ENCODE peak calls at places on chromosomes 7 and 10, in six cellular contexts. J is body of pancreas, T is epithelial cell of proximal tubule, G is psoas muscle, W is mammary epithelial cell, B is IMR-90. P is an unnamed sample.

GRCh38 chr10:98852686-98853085 is 383.0 kb downstream of the HPSE2 start:
- DNase-seq in J (no peak), T (no peak), G (no peak), W (no peak), B (peak), P (no peak)

GRCh38 chr7:122546496-122546895 is 152.4 kb downstream of the RNF133 start:
- DNase-seq in J (no peak), T (no peak), G (peak), W (no peak), B (no peak), P (no peak)

GRCh38 chr7:51224811-51225581 is 91.6 kb downstream of the COBL start:
- DNase-seq in J (peak), T (peak), G (no peak), W (peak), B (no peak), P (no peak)

GRCh38 chr10:114252883-114253282 is 13.8 kb downstream of the VWA2 start:
- DNase-seq in J (no peak), T (no peak), G (no peak), W (no peak), B (no peak), P (no peak)

GRCh38 chr10:102675887-102676616 is 31.8 kb downstream of the TRIM8 start:
- DNase-seq in J (peak), T (peak), G (no peak), W (peak), B (peak), P (peak)

GRCh38 chr10:35011771-35012191 is 78.4 kb downstream of the CUL2 start:
- DNase-seq in J (no peak), T (no peak), G (no peak), W (peak), B (peak), P (no peak)

GRCh38 chr7:26910221-26910620 is 45.8 kb upstream of the SKAP2 start:
- DNase-seq in J (peak), T (peak), G (no peak), W (peak), B (peak), P (no peak)

GRCh38 chr7:116097365-116098009 is 66.9 kb upstream of the TFEC start:
- DNase-seq in J (no peak), T (peak), G (no peak), W (peak), B (peak), P (peak)

GRCh38 chr7:469591-469961 is 50.1 kb downstream of the PDGFA start:
- DNase-seq in J (no peak), T (no peak), G (no peak), W (no peak), B (no peak), P (no peak)

GRCh38 chr10:115093776-115094361 is 704 bp downstream of the ATRNL1 start:
- DNase-seq in J (peak), T (no peak), G (no peak), W (peak), B (no peak), P (no peak)

GRCh38 chr7:133540096-133540860 is 287.4 kb downstream of the EXOC4 start:
- DNase-seq in J (no peak), T (no peak), G (no peak), W (no peak), B (no peak), P (no peak)

GRCh38 chr7:108178393-108178792 is 48.2 kb upstream of the LAMB4 start:
- DNase-seq in J (peak), T (no peak), G (no peak), W (peak), B (no peak), P (no peak)

GRCh38 chr7:54769203-54769602 is 10.2 kb upstream of the SEC61G start:
- DNase-seq in J (no peak), T (no peak), G (no peak), W (no peak), B (peak), P (no peak)

GRCh38 chr10:132851451-132851850 is 65.5 kb upstream of the NKX6-2 start:
- DNase-seq in J (no peak), T (no peak), G (no peak), W (no peak), B (no peak), P (no peak)
- TF ChIP-seq CTCF in J (no peak), T (no peak), G (no peak), W (no peak), B (no peak), P (no peak)

DNA sequence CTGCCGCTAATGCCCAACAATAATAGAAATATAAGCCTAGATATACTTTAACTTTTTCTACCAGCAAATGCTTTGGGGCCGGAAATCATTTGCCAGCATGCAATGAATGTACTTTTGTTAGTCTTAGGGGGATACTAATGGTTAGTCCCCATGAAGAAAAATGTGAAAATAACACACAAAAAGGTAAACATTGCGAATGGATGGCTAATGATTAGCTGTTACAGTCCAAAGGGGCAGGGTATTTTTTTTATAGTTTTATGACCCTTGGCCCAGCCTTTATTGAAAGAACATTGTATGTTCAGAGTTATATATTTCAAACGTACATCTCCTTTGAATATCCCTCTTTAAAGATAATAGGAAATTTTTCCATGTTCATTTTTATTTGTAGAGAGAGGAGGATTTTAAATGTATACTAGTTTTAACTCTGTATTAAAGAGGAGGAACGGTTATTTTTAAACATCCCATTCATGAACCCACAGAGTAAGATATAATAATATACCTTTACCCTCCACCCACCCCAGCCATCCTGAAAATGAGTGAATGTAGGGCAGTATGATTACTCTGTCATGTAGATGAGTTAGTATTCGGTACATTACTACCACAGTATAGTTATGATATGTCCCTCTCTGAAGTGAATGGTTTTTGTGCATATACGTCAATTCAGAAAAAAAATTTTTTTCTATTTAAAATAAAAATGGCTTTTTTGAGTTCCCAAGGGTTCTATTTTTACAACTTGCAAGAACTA is 63.6 kb downstream of the ARID5B start:
- DNase-seq in J (no peak), T (no peak), G (no peak), W (no peak), B (no peak), P (no peak)
- H3K4me3 ChIP-seq in J (no peak), T (no peak), G (no peak), W (no peak), B (no peak), P (no peak)

DNA sequence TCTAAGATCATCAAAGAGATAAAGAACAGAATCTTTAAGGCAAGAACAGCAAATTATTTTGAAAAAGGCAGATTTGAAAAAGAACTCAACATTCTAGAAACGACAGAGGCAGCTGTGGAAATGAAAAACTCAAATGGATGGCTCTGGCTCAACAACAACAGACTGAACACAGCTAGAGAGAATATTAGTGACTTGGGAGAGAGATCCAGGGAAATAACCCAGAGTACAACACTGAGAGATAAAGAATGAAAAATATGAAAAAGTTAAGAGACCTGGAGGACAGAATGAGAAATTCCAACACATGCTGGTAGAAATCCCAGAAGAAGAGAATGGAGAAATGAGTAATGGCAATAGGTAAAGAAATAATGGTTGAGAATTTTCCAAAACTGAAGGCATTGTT is 17.9 kb upstream of the ZNF777 start:
- DNase-seq in J (no peak), T (no peak), G (no peak), W (no peak), B (no peak), P (no peak)
- TF ChIP-seq CTCF in J (no peak), T (no peak), G (no peak), W (no peak), B (no peak), P (no peak)

GRCh38 chr10:132397036-132397541 is at the start of gene PWWP2B:
- DNase-seq in J (no peak), T (no peak), G (peak), W (no peak), B (peak), P (no peak)

GRCh38 chr10:132400041-132400546 is 3.1 kb downstream of the PWWP2B start:
- DNase-seq in J (peak), T (no peak), G (peak), W (no peak), B (no peak), P (no peak)

GRCh38 chr10:132399117-132400035 is 2.4 kb downstream of the PWWP2B start:
- DNase-seq in J (peak), T (no peak), G (peak), W (no peak), B (no peak), P (no peak)

GRCh38 chr10:132397671-132398565 is 918 bp downstream of the PWWP2B start:
- DNase-seq in J (peak), T (no peak), G (peak), W (peak), B (peak), P (no peak)

DNA sequence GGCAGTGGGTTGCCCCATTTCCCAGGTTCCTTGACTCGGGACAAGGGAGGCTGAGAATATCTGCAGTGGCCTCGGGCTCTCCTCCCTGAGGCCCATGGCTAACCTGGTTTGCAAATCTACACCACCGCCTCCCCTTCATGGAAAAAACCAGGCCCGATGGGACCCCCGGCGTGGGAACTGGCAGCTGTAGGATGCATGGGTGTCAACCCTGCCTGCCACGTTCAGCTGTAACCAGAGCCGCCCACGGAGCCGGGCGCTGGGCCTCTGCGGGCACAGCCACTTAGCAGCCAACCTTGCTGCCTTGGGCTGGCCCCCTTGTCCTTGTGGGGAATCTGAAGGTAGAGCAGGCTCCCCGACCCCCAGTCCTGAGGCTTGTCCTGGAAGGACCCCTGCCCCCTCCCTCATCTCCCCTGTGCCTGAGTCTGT is 1.6 kb downstream of the PWWP2B start:
- DNase-seq in J (peak), T (no peak), G (no peak), W (no peak), B (no peak), P (no peak)
- H3K4me3 ChIP-seq in J (no peak), T (no peak), G (peak), W (peak), B (no peak), P (peak)

GRCh38 chr10:86110156-86110786 is 256.3 kb downstream of the GRID1 start:
- DNase-seq in J (no peak), T (no peak), G (no peak), W (no peak), B (no peak), P (no peak)

GRCh38 chr10:86107131-86107530 is 259.5 kb downstream of the GRID1 start:
- DNase-seq in J (no peak), T (no peak), G (no peak), W (no peak), B (no peak), P (no peak)

GRCh38 chr10:86108696-86109095 is 257.9 kb downstream of the GRID1 start:
- DNase-seq in J (no peak), T (no peak), G (no peak), W (no peak), B (no peak), P (no peak)

GRCh38 chr10:86111902-86112301 is 254.7 kb downstream of the GRID1 start:
- DNase-seq in J (no peak), T (no peak), G (no peak), W (no peak), B (no peak), P (no peak)

DNA sequence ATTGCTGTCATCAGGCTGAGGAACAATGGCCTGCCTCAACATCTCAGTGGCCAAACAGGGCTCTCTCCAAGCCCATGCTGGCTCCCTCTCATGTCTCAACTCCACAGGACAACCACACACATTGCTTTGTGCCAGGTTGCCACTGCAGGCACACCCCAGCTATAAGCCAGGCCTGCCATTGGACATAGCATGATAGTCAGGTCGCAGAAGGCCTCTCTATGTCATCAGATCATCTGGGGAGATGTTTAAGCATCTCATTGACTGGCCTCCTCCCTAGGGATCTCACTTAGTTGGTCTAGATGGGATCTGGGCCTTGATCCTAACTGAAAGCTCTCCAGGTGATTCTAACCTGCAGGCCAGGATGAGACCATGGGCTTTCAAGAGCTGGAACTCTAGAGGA is 257.2 kb downstream of the GRID1 start:
- DNase-seq in J (no peak), T (no peak), G (no peak), W (no peak), B (no peak), P (no peak)
- TF ChIP-seq CTCF in J (no peak), T (no peak), G (no peak), W (no peak), B (no peak), P (no peak)

GRCh38 chr10:110352930-110353243 is 48.2 kb upstream of the SMNDC1 start:
- DNase-seq in J (no peak), T (no peak), G (no peak), W (no peak), B (no peak), P (peak)
- H3K4me3 ChIP-seq in J (no peak), T (no peak), G (no peak), W (no peak), B (no peak), P (no peak)

GRCh38 chr10:103854687-103855423 is 521 bp downstream of the SH3PXD2A start:
- DNase-seq in J (no peak), T (no peak), G (peak), W (no peak), B (peak), P (no peak)
- TF ChIP-seq CTCF in J (peak), T (peak), G (no peak), W (no peak), B (peak), P (peak)